ENCODE peak calls at places on chromosomes 1 and 21, in seven cellular contexts. U, C, L, T, M, J and B are unnamed samples.

GRCh38 chr21:46117586-46118304 is 19.8 kb downstream of the COL6A2 start:
- DNase-seq in T (no peak), C (peak), U (no peak), M (no peak), L (peak), J (no peak), B (no peak)

GRCh38 chr1:6801998-6802397 is 16.7 kb downstream of the CAMTA1 start:
- DNase-seq in M (no peak), C (no peak), U (no peak), L (no peak), T (no peak), J (no peak), B (peak)

GRCh38 chr1:176785810-176786209 is 322.8 kb downstream of the PAPPA2 start:
- DNase-seq in L (no peak), M (no peak), C (no peak), J (peak), U (no peak), T (no peak), B (no peak)

GRCh38 chr1:27504588-27505419 is 14.8 kb upstream of the WASF2 start:
- DNase-seq in J (peak), T (no peak), C (peak), M (no peak), L (peak), U (peak), B (peak)

GRCh38 chr1:18069903-18070302 is 37.7 kb upstream of the IGSF21 start:
- DNase-seq in T (no peak), M (no peak), U (no peak), L (no peak), C (no peak), J (no peak), B (no peak)

GRCh38 chr1:170910273-170910672 is 25.1 kb upstream of the MROH9 start:
- DNase-seq in T (no peak), U (peak), M (no peak), L (no peak), C (no peak), J (no peak), B (peak)

GRCh38 chr1:29786195-29786594 is 549.9 kb downstream of the PTPRU start:
- DNase-seq in U (no peak), L (peak), M (no peak), T (no peak), C (no peak), J (no peak), B (no peak)

GRCh38 chr1:197909346-197909745 is 6.9 kb downstream of the C1orf53 start:
- DNase-seq in M (no peak), L (no peak), U (no peak), J (no peak), C (no peak), T (no peak), B (no peak)

GRCh38 chr21:45413922-45414321 is 9.0 kb downstream of the COL18A1 start:
- DNase-seq in L (peak), M (no peak), U (no peak), C (no peak), T (no peak), J (no peak), B (no peak)

GRCh38 chr21:25361765-25362164 is 245.5 kb downstream of the MRPL39 start:
- DNase-seq in J (no peak), M (no peak), T (no peak), L (peak), U (no peak), C (no peak), B (no peak)

GRCh38 chr1:26719205-26719604 is 23.4 kb downstream of the ARID1A start:
- DNase-seq in U (no peak), L (no peak), J (no peak), T (no peak), C (no peak), M (no peak), B (no peak)

GRCh38 chr1:47752048-47752451 is 245.1 kb downstream of the TRABD2B start:
- DNase-seq in L (no peak), M (no peak), J (no peak), U (no peak), T (no peak), C (peak), B (no peak)

GRCh38 chr1:66283583-66284041 is 250.3 kb upstream of the SGIP1 start:
- DNase-seq in T (no peak), M (no peak), L (no peak), J (no peak), U (no peak), C (no peak), B (peak)

GRCh38 chr1:98044071-98044697 is 123.3 kb upstream of the DPYD start:
- DNase-seq in L (no peak), J (no peak), C (no peak), M (no peak), T (no peak), U (no peak), B (no peak)

GRCh38 chr1:155177192-155177917 is 3.7 kb downstream of the TRIM46 start:
- DNase-seq in L (peak), J (peak), U (no peak), M (peak), C (no peak), T (no peak), B (no peak)

GRCh38 chr21:34640858-34641257 is 25.9 kb upstream of the RCAN1 start:
- DNase-seq in U (peak), L (no peak), T (peak), J (no peak), M (no peak), C (no peak), B (peak)

GRCh38 chr1:119718409-119718808 is 6.7 kb downstream of the PHGDH start:
- DNase-seq in M (peak), T (no peak), C (no peak), J (no peak), U (no peak), L (no peak), B (no peak)

GRCh38 chr1:97745912-97746311 is 174.9 kb downstream of the DPYD start:
- DNase-seq in U (no peak), C (no peak), J (no peak), L (no peak), M (no peak), T (no peak), B (peak)

GRCh38 chr1:201456499-201457309 is 12.3 kb downstream of the PHLDA3 start:
- DNase-seq in U (peak), J (no peak), L (peak), C (peak), M (no peak), T (peak), B (peak)

GRCh38 chr1:206455681-206456344 is 14.5 kb upstream of the IKBKE start:
- DNase-seq in C (no peak), U (no peak), M (no peak), J (peak), T (no peak), L (no peak), B (peak)

GRCh38 chr1:24193046-24193445 is 6.0 kb upstream of the IFNLR1 start:
- DNase-seq in M (no peak), U (peak), J (no peak), L (no peak), T (peak), C (no peak), B (no peak)

GRCh38 chr1:39992229-39992628 is 37.3 kb downstream of the MFSD2A start:
- DNase-seq in C (no peak), U (no peak), L (no peak), J (no peak), M (no peak), T (no peak), B (no peak)

GRCh38 chr21:17512245-17513213 is at the start of gene CXADR:
- DNase-seq in C (peak), T (no peak), U (peak), M (peak), J (peak), L (peak), B (peak)

GRCh38 chr21:45236481-45236880 is 51.2 kb downstream of the POFUT2 start:
- DNase-seq in J (peak), U (no peak), T (no peak), M (no peak), C (no peak), L (peak), B (no peak)

GRCh38 chr1:222420621-222421020 is 127.3 kb downstream of the HHIPL2 start:
- DNase-seq in T (no peak), U (no peak), J (no peak), M (no peak), L (no peak), C (no peak), B (no peak)

GRCh38 chr1:198150369-198150768 is 6.4 kb upstream of the NEK7 start:
- DNase-seq in C (no peak), J (no peak), M (no peak), U (no peak), T (no peak), L (no peak), B (no peak)

GRCh38 chr1:8055973-8056372 is 29.9 kb upstream of the ERRFI1 start:
- DNase-seq in J (no peak), M (no peak), L (no peak), C (no peak), T (no peak), U (peak), B (peak)

GRCh38 chr1:227561303-227561702 is 2.1 kb upstream of the ZNF678 start:
- DNase-seq in C (no peak), U (peak), T (no peak), J (no peak), L (no peak), M (no peak), B (no peak)

GRCh38 chr1:58401991-58402390 is 144.5 kb downstream of the OMA1 start:
- DNase-seq in U (peak), J (no peak), L (no peak), C (no peak), M (no peak), T (no peak), B (no peak)
- TF ChIP-seq CTCF in U (no peak), J (no peak), L (no peak), C (no peak), M (no peak), T (no peak), B (no peak)

GRCh38 chr1:10474613-10475507 is at the start of gene PEX14:
- DNase-seq in M (peak), T (peak), C (peak), J (peak), U (peak), L (peak), B (peak)

GRCh38 chr1:10472220-10473144 is at the start of gene DFFA:
- DNase-seq in U (peak), J (peak), T (peak), M (peak), L (peak), C (peak), B (peak)

GRCh38 chr1:10473145-10473765 is 926 bp upstream of the DFFA start:
- DNase-seq in U (no peak), T (no peak), C (no peak), M (no peak), L (no peak), J (no peak), B (no peak)

GRCh38 chr1:10470043-10470442 is 2.3 kb downstream of the DFFA start:
- DNase-seq in C (no peak), L (no peak), T (no peak), J (no peak), M (no peak), U (no peak), B (no peak)

GRCh38 chr1:10471411-10472219 is 714 bp downstream of the DFFA start:
- DNase-seq in C (no peak), J (no peak), T (no peak), M (no peak), U (peak), L (peak), B (no peak)
- H3K4me3 ChIP-seq in C (peak), J (peak), T (peak), M (peak), U (peak), L (peak), B (peak)

GRCh38 chr1:195606483-195606882 is 1001.8 kb downstream of the KCNT2 start:
- DNase-seq in J (no peak), M (no peak), L (no peak), C (no peak), T (no peak), U (no peak), B (no peak)

GRCh38 chr1:195604287-195604686 is 1004.0 kb downstream of the KCNT2 start:
- DNase-seq in M (no peak), C (no peak), T (peak), U (peak), L (no peak), J (no peak), B (peak)

GRCh38 chr1:195608883-195609282 is 999.4 kb downstream of the KCNT2 start:
- DNase-seq in T (no peak), J (no peak), M (no peak), C (no peak), U (no peak), L (no peak), B (no peak)
- TF ChIP-seq CTCF in T (peak), J (peak), M (peak), C (no peak), U (peak), L (no peak), B (no peak)

GRCh38 chr1:214427871-214428277 is 123.5 kb downstream of the PTPN14 start:
- DNase-seq in M (no peak), T (peak), J (no peak), U (peak), C (peak), L (peak), B (peak)
- H3K4me3 ChIP-seq in M (no peak), T (no peak), J (no peak), U (no peak), C (no peak), L (no peak), B (no peak)

DNA sequence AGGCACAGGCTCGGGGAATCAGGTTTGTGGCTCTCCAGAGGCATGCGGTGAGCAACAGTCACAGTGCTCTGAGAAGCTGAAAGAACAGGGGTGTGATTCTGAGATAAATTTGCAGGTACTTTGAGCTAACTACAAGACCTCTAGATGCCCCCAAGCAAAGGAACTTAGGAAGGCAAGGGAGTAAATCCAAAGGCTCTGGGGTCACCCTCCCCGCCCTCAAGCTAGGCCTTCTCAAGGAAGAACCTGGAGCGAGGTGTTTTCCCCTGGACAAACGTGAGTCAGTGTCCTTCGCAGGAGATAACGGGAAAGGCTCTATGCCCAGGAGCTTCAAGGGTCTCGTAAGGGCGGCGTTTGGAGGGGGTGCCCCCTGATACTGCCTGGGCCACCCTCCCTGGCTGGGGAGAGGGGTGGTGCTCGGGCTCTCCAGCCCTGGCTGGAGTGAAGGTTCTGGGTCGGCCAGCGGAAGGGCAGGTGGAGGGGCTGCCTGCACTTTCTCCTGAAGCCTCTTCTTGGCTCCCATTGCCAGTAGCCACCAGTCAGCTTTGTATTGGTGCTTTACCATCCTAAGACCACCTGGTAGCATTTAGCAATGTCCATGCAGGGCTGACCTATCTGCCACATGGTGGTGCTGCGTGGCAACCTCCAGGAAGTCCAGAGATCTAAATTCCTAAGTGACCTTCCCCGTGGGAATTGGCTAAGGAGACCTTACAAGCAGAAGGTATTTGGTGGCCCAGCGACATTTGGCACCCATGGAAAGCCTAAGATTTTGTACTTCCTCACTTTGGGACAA is 44.0 kb downstream of the GPR161 start:
- DNase-seq in C (no peak), M (no peak), J (no peak), L (no peak), T (no peak), U (peak), B (no peak)
- TF ChIP-seq CTCF in C (peak), M (peak), J (peak), L (peak), T (peak), U (peak), B (peak)